ENCODE peak calls at places on chromosomes 1 and 21, in eight cellular contexts. F, D, P, C, N, B, A and H are unnamed samples.

GRCh38 chr1:240387036-240387435 is 224.9 kb downstream of the GREM2 start:
- DNase-seq in F (no peak), D (no peak), P (no peak), C (no peak), N (no peak), B (no peak), A (no peak), H (no peak)

GRCh38 chr1:78319603-78320002 is 171.2 kb upstream of the PTGFR start:
- DNase-seq in F (no peak), D (no peak), P (no peak), C (no peak), N (no peak), B (no peak), A (no peak), H (no peak)

GRCh38 chr1:5717031-5717682 is 275.1 kb downstream of the NPHP4 start:
- DNase-seq in F (no peak), D (no peak), P (no peak), C (no peak), N (no peak), B (no peak), A (no peak), H (no peak)

GRCh38 chr1:171472183-171472647 is 13.1 kb upstream of the PRRC2C start:
- DNase-seq in F (no peak), D (no peak), P (no peak), C (no peak), N (no peak), B (no peak), A (no peak), H (no peak)

GRCh38 chr1:102872526-102872925 is 235.8 kb downstream of the COL11A1 start:
- DNase-seq in F (no peak), D (no peak), P (no peak), C (no peak), N (no peak), B (no peak), A (no peak), H (no peak)

GRCh38 chr1:55203064-55203463 is 12.1 kb downstream of the USP24 start:
- DNase-seq in F (no peak), D (no peak), P (no peak), C (no peak), N (no peak), B (no peak), A (no peak), H (no peak)

GRCh38 chr1:89489037-89489729 is 35.4 kb upstream of the LRRC8B start:
- DNase-seq in F (no peak), D (peak; percentile 5), P (no peak), C (no peak), N (no peak), B (no peak), A (no peak), H (no peak)

GRCh38 chr1:89908294-89908992 is 86.5 kb upstream of the ZNF326 start:
- DNase-seq in F (no peak), D (no peak), P (no peak), C (peak; percentile 50), N (no peak), B (no peak), A (no peak), H (no peak)

GRCh38 chr1:223204424-223204823 is 61.4 kb upstream of the TLR5 start:
- DNase-seq in F (no peak), D (no peak), P (no peak), C (no peak), N (no peak), B (no peak), A (no peak), H (no peak)

GRCh38 chr1:12075195-12076114 is 12.4 kb downstream of the TNFRSF8 start:
- DNase-seq in F (no peak), D (peak; percentile 85), P (peak; percentile 72), C (no peak), N (no peak), B (no peak), A (peak; percentile 36), H (peak; percentile 63)

GRCh38 chr21:28793043-28793442 is 199.6 kb downstream of the LTN1 start:
- DNase-seq in F (no peak), D (no peak), P (no peak), C (no peak), N (no peak), B (no peak), A (peak; percentile 20), H (no peak)

GRCh38 chr1:32345289-32345827 is 9.3 kb upstream of the MARCKSL1 start:
- DNase-seq in F (no peak), D (no peak), P (no peak), C (no peak), N (no peak), B (no peak), A (no peak), H (no peak)

GRCh38 chr1:188128761-188129160 is 1300.0 kb downstream of the PLA2G4A start:
- DNase-seq in F (peak; percentile 6), D (no peak), P (no peak), C (no peak), N (no peak), B (no peak), A (peak; percentile 29), H (no peak)

GRCh38 chr1:229326601-229327000 is 16.2 kb downstream of the CCSAP start:
- DNase-seq in F (no peak), D (no peak), P (no peak), C (no peak), N (no peak), B (no peak), A (no peak), H (no peak)

GRCh38 chr1:81920245-81920740 is 119.6 kb downstream of the ADGRL2 start:
- DNase-seq in F (peak; percentile 84), D (peak; percentile 22), P (peak; percentile 33), C (peak; percentile 47), N (peak; percentile 10), B (no peak), A (peak; percentile 7), H (no peak)

GRCh38 chr1:232020352-232020751 is 393.8 kb downstream of the DISC1 start:
- DNase-seq in F (no peak), D (no peak), P (no peak), C (no peak), N (no peak), B (no peak), A (no peak), H (no peak)

GRCh38 chr1:192807221-192807967 is 1.4 kb upstream of the RGS2 start:
- DNase-seq in F (no peak), D (no peak), P (no peak), C (no peak), N (no peak), B (no peak), A (no peak), H (peak; percentile 40)

GRCh38 chr1:13664451-13664850 is 35.5 kb upstream of the PRDM2 start:
- DNase-seq in F (no peak), D (no peak), P (no peak), C (peak; percentile 65), N (no peak), B (no peak), A (no peak), H (no peak)

GRCh38 chr21:42463861-42464515 is 32.0 kb downstream of the RSPH1 start:
- DNase-seq in F (no peak), D (no peak), P (no peak), C (no peak), N (no peak), B (no peak), A (no peak), H (peak; percentile 40)

GRCh38 chr1:161885013-161885412 is 118.9 kb downstream of the ATF6 start:
- DNase-seq in F (no peak), D (peak; percentile 90), P (peak; percentile 41), C (no peak), N (peak; percentile 95), B (no peak), A (peak; percentile 2), H (peak; percentile 8)

GRCh38 chr1:118488776-118489175 is 303.7 kb upstream of the SPAG17 start:
- DNase-seq in F (no peak), D (no peak), P (no peak), C (no peak), N (no peak), B (no peak), A (no peak), H (no peak)

GRCh38 chr1:235087906-235088305 is 40.7 kb downstream of the TOMM20 start:
- DNase-seq in F (no peak), D (no peak), P (no peak), C (no peak), N (no peak), B (no peak), A (no peak), H (no peak)

GRCh38 chr1:161265305-161265704 is 6.8 kb downstream of the PCP4L1 start:
- DNase-seq in F (no peak), D (no peak), P (no peak), C (no peak), N (no peak), B (no peak), A (no peak), H (no peak)

GRCh38 chr1:165747632-165748452 is 20.8 kb downstream of the TMCO1 start:
- DNase-seq in F (no peak), D (no peak), P (no peak), C (no peak), N (no peak), B (no peak), A (no peak), H (no peak)

GRCh38 chr1:210483821-210484220 is 155.1 kb downstream of the HHAT start:
- DNase-seq in F (peak; percentile 45), D (no peak), P (no peak), C (no peak), N (no peak), B (no peak), A (no peak), H (no peak)

GRCh38 chr1:155322571-155322952 is 1.9 kb downstream of the RUSC1 start:
- DNase-seq in F (no peak), D (no peak), P (no peak), C (peak; percentile 17), N (no peak), B (no peak), A (peak; percentile 19), H (peak; percentile 58)

GRCh38 chr1:57061369-57061768 is 95.6 kb upstream of the C8B start:
- DNase-seq in F (no peak), D (no peak), P (no peak), C (no peak), N (no peak), B (no peak), A (no peak), H (no peak)